ENCODE peak calls at places on chromosomes 5 and 9, in four cellular contexts. K is HCT116, G is heart left ventricle, Z is hepatocyte. B is an unnamed sample.

GRCh38 chr5:138180183-138180782 is 1.4 kb downstream of the KIF20A start:
- DNase-seq in Z (peak), G (no peak), K (peak), B (no peak)

GRCh38 chr5:147539053-147539452 is 29.2 kb upstream of the DPYSL3 start:
- DNase-seq in G (no peak), Z (peak), K (no peak), B (no peak)

GRCh38 chr9:97528529-97529230 is 27.2 kb downstream of the TMOD1 start:
- DNase-seq in K (no peak), Z (no peak), G (no peak), B (no peak)

GRCh38 chr5:168712280-168712924 is 133.2 kb upstream of the PANK3 start:
- DNase-seq in K (peak), Z (peak), G (no peak), B (no peak)

GRCh38 chr5:87099967-87100366 is 167.7 kb upstream of the RASA1 start:
- DNase-seq in G (no peak), K (no peak), Z (no peak), B (no peak)

GRCh38 chr5:170154297-170154696 is 48.6 kb downstream of the FOXI1 start:
- DNase-seq in G (no peak), K (no peak), Z (no peak), B (no peak)

GRCh38 chr9:96209407-96210031 is 92.5 kb downstream of the HSD17B3 start:
- DNase-seq in K (no peak), G (no peak), Z (peak), B (no peak)

GRCh38 chr5:5887818-5888217 is 465.3 kb downstream of the ICE1 start:
- DNase-seq in G (no peak), K (no peak), Z (no peak), B (no peak)

GRCh38 chr9:20356392-20357206 is 265.7 kb downstream of the MLLT3 start:
- DNase-seq in K (peak), Z (peak), G (peak), B (peak)

GRCh38 chr9:86732514-86732913 is 214.8 kb downstream of the GAS1 start:
- DNase-seq in G (no peak), Z (no peak), K (no peak), B (peak)

GRCh38 chr5:76791461-76791860 is 27.4 kb upstream of the F2RL1 start:
- DNase-seq in Z (no peak), G (no peak), K (no peak), B (no peak)

GRCh38 chr9:109166771-109167601 is at the start of gene FRRS1L:
- DNase-seq in Z (peak), K (no peak), G (no peak), B (no peak)
- H3K4me3 ChIP-seq in Z (no peak), K (no peak), G (peak), B (peak)

DNA sequence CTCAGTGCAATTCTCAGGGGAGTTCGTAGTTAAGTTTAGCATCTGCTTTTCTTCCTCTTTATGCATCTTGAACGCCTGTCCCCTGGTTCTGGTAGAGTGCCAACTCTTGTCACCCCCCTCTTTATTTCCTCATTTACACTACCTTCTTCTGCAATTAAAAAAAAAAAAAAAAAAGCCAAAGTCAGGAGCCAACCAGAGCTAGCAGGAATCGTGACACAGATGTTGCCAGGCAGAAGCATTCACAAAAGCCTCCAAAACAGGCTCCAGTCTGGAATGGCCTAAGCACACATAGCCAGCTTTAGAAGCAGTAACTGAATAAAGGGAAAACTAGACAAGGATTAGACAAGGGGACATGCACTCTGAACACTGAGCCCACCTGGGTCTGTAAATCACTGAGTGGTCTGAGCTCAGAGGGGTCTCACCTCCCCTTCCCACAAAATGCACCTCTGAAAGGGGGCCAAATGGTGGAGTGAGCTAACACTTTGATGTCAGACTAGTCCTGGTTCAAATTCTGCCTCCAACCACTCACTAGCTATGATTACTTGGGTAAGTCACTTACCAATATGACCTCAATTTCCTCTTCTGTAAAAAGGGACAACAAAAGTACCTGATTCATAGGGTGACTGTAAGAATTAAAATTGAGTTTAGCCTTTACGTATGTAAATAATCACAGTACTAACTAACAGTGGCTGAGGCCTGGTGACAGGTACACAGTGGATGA is 2.0 kb downstream of the CD74 start:
- DNase-seq in G (no peak), K (peak), Z (peak), B (peak)
- H3K4me3 ChIP-seq in G (peak), K (no peak), Z (no peak), B (no peak)

GRCh38 chr5:90398726-90399125 is 10.8 kb downstream of the CETN3 start:
- DNase-seq in G (no peak), Z (no peak), K (no peak), B (no peak)

GRCh38 chr5:90395005-90395404 is 14.6 kb downstream of the CETN3 start:
- DNase-seq in G (no peak), Z (no peak), K (no peak), B (no peak)

GRCh38 chr5:90402521-90403255 is 6.9 kb downstream of the CETN3 start:
- DNase-seq in K (no peak), G (no peak), Z (no peak), B (no peak)

DNA sequence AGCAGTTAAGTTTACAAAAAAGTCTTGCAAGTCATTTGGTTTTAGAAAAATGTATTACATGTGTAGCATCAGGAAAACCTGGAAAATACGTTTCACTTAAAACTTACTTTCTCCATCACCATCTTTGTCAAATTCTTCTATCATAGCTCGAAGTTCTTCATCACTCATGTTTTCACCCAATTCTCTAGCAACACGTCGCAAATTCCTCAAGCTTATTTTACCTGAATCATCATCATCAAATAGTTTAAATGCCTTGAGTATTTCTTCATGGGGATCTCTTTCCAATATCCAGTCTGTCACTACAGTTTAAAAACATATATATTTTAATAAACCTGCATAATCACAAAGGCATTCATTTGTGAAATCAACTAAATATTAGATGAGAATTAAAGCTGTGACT is 10.3 kb downstream of the CETN3 start:
- DNase-seq in K (no peak), Z (no peak), G (no peak), B (no peak)
- H3K4me3 ChIP-seq in K (no peak), Z (no peak), G (no peak), B (no peak)

DNA sequence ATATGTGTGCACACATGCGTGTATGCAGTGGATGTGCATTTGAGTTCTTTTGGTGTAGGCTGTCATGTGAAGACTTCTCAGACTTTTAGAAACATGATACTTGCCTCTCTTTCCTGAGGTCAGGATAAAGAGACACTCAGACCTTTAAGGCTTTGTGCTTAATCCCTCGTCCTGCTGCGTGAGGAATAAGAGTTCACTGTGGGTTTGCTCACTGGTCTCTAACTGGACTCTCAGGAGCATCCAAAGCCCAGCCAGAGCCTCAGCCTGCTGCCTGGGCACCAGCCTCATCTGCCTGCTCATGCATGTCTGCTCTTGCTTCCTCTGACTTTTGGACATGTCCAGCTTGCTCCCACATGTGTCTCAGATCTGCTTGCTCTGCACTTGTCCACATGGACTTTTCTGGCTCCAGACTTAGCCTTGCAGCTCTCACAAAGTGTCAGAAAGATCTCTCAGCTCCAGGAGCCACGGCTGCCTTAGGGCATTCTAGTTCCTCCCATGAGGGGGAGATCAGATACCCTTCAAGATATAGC is 65.1 kb upstream of the ZNF366 start:
- DNase-seq in Z (no peak), G (no peak), K (no peak), B (no peak)
- H3K4me3 ChIP-seq in Z (no peak), G (no peak), K (no peak), B (no peak)

GRCh38 chr9:124760719-124761118 is 10.4 kb downstream of the NR6A1 start:
- DNase-seq in K (no peak), Z (no peak), G (no peak), B (no peak)
- H3K4me3 ChIP-seq in K (no peak), Z (no peak), G (no peak), B (no peak)

GRCh38 chr5:143400541-143401252 is 2.8 kb downstream of the NR3C1 start:
- DNase-seq in Z (no peak), K (no peak), G (no peak), B (no peak)
- H3K4me3 ChIP-seq in Z (peak), K (no peak), G (peak), B (peak)

GRCh38 chr9:38026840-38027527 is 42.0 kb downstream of the SHB start:
- DNase-seq in G (no peak), Z (no peak), K (no peak), B (no peak)
- H3K4me3 ChIP-seq in G (no peak), Z (no peak), K (no peak), B (no peak)

B was measured in uterus.